ENCODE peak calls at places on chromosome 6, in six cellular contexts. One of them, this sample, is unnamed.

GRCh38 chr6:102571236-102571908 is 1177.9 kb downstream of the GRIK2 start:
- DNase-seq in HFF-Myc: peak; percentile 0
- DNase-seq in AG09309: no peak
- DNase-seq in HepG2: no peak
- DNase-seq in omental fat pad: no peak
- DNase-seq in CD8-positive, alpha-beta T cell: no peak
- DNase-seq in this sample: peak; percentile 29

GRCh38 chr6:47405273-47405672 is 72.3 kb upstream of the CD2AP start:
- DNase-seq in HFF-Myc: no peak
- DNase-seq in CD8-positive, alpha-beta T cell: no peak
- DNase-seq in omental fat pad: no peak
- DNase-seq in HepG2: no peak
- DNase-seq in AG09309: no peak
- DNase-seq in this sample: no peak

GRCh38 chr6:6610031-6610591 is 21.6 kb downstream of the LY86 start:
- DNase-seq in AG09309: no peak
- DNase-seq in omental fat pad: no peak
- DNase-seq in HepG2: no peak
- DNase-seq in CD8-positive, alpha-beta T cell: no peak
- DNase-seq in HFF-Myc: no peak
- DNase-seq in this sample: no peak

GRCh38 chr6:35669441-35669776 is 19.3 kb downstream of the FKBP5 start:
- DNase-seq in AG09309: no peak
- DNase-seq in HepG2: no peak
- DNase-seq in CD8-positive, alpha-beta T cell: no peak
- DNase-seq in omental fat pad: no peak
- DNase-seq in HFF-Myc: no peak
- DNase-seq in this sample: no peak

GRCh38 chr6:155455766-155456165 is at the start of gene NOX3:
- DNase-seq in HepG2: no peak
- DNase-seq in HFF-Myc: no peak
- DNase-seq in CD8-positive, alpha-beta T cell: no peak
- DNase-seq in AG09309: no peak
- DNase-seq in omental fat pad: no peak
- DNase-seq in this sample: no peak

GRCh38 chr6:111057074-111057752 is 30.1 kb upstream of the SLC16A10 start:
- DNase-seq in AG09309: peak; percentile 16
- DNase-seq in CD8-positive, alpha-beta T cell: no peak
- DNase-seq in HFF-Myc: peak; percentile 9
- DNase-seq in omental fat pad: no peak
- DNase-seq in HepG2: peak; percentile 32
- DNase-seq in this sample: peak; percentile 40

GRCh38 chr6:144330588-144330987 is 45.5 kb downstream of the UTRN start:
- DNase-seq in omental fat pad: no peak
- DNase-seq in HFF-Myc: no peak
- DNase-seq in HepG2: no peak
- DNase-seq in AG09309: no peak
- DNase-seq in CD8-positive, alpha-beta T cell: no peak
- DNase-seq in this sample: no peak

GRCh38 chr6:135390450-135390849 is 107.1 kb downstream of the AHI1 start:
- DNase-seq in CD8-positive, alpha-beta T cell: no peak
- DNase-seq in HepG2: no peak
- DNase-seq in AG09309: no peak
- DNase-seq in omental fat pad: no peak
- DNase-seq in HFF-Myc: no peak
- DNase-seq in this sample: no peak

GRCh38 chr6:147507162-147508072 is 1.1 kb upstream of the SAMD5 start:
- DNase-seq in HFF-Myc: no peak
- DNase-seq in AG09309: no peak
- DNase-seq in CD8-positive, alpha-beta T cell: no peak
- DNase-seq in HepG2: no peak
- DNase-seq in omental fat pad: no peak
- DNase-seq in this sample: no peak

GRCh38 chr6:159981171-159981571 is 12.3 kb downstream of the IGF2R start:
- DNase-seq in AG09309: no peak
- DNase-seq in HepG2: no peak
- DNase-seq in CD8-positive, alpha-beta T cell: no peak
- DNase-seq in omental fat pad: no peak
- DNase-seq in HFF-Myc: no peak
- DNase-seq in this sample: no peak

GRCh38 chr6:124294572-124294971 is 490.9 kb downstream of the NKAIN2 start:
- DNase-seq in omental fat pad: no peak
- DNase-seq in AG09309: no peak
- DNase-seq in HFF-Myc: no peak
- DNase-seq in CD8-positive, alpha-beta T cell: no peak
- DNase-seq in HepG2: no peak
- DNase-seq in this sample: peak; percentile 5

GRCh38 chr6:165662671-165663282 is at the start of gene PDE10A:
- DNase-seq in AG09309: no peak
- DNase-seq in HFF-Myc: no peak
- DNase-seq in omental fat pad: no peak
- DNase-seq in HepG2: no peak
- DNase-seq in CD8-positive, alpha-beta T cell: no peak
- DNase-seq in this sample: no peak

GRCh38 chr6:42417641-42418112 is 34.0 kb downstream of the TRERF1 start:
- DNase-seq in CD8-positive, alpha-beta T cell: peak; percentile 25
- DNase-seq in HepG2: no peak
- DNase-seq in omental fat pad: no peak
- DNase-seq in HFF-Myc: no peak
- DNase-seq in AG09309: no peak
- DNase-seq in this sample: peak; percentile 83

GRCh38 chr6:35495258-35496035 is 1.4 kb downstream of the TEAD3 start:
- DNase-seq in HepG2: no peak
- DNase-seq in HFF-Myc: no peak
- DNase-seq in CD8-positive, alpha-beta T cell: no peak
- DNase-seq in omental fat pad: no peak
- DNase-seq in AG09309: no peak
- DNase-seq in this sample: no peak

GRCh38 chr6:14506656-14507242 is 389.2 kb downstream of the CD83 start:
- DNase-seq in AG09309: no peak
- DNase-seq in CD8-positive, alpha-beta T cell: no peak
- DNase-seq in HepG2: no peak
- DNase-seq in HFF-Myc: no peak
- DNase-seq in omental fat pad: no peak
- DNase-seq in this sample: no peak

GRCh38 chr6:24004659-24005058 is 121.4 kb upstream of the NRSN1 start:
- DNase-seq in CD8-positive, alpha-beta T cell: no peak
- DNase-seq in HepG2: no peak
- DNase-seq in omental fat pad: no peak
- DNase-seq in AG09309: no peak
- DNase-seq in HFF-Myc: no peak
- DNase-seq in this sample: no peak

GRCh38 chr6:170004585-170005210 is 253.3 kb downstream of the ERMARD start:
- DNase-seq in HepG2: no peak
- DNase-seq in AG09309: no peak
- DNase-seq in CD8-positive, alpha-beta T cell: no peak
- DNase-seq in omental fat pad: no peak
- DNase-seq in HFF-Myc: no peak
- DNase-seq in this sample: no peak

GRCh38 chr6:135693971-135694370 is 157.5 kb upstream of the PDE7B start:
- DNase-seq in CD8-positive, alpha-beta T cell: no peak
- DNase-seq in HFF-Myc: no peak
- DNase-seq in omental fat pad: no peak
- DNase-seq in AG09309: no peak
- DNase-seq in HepG2: no peak
- DNase-seq in this sample: no peak

DNA sequence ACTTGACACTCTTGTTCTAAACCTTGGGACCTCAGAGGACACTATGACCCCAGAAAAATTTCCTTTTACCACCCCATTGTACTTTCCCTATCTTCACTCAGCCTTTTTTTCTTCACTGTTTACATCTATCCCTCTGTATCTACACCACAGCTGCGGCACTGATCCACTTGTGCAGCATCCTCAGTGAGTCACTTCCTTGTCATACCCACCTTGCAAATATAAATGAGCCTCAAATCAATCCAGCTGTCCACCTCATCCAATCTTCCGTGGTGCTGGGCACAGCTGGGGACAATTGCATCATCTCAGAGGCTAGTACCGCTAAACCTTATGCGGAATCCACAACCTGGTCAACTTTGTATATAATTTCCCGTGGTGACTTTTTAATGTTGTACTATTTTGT is 710.5 kb downstream of the QKI start:
- DNase-seq in omental fat pad: no peak
- DNase-seq in HFF-Myc: no peak
- DNase-seq in CD8-positive, alpha-beta T cell: no peak
- DNase-seq in AG09309: no peak
- DNase-seq in HepG2: no peak
- DNase-seq in this sample: no peak
- TF ChIP-seq CTCF in omental fat pad: no peak
- TF ChIP-seq CTCF in HFF-Myc: no peak
- TF ChIP-seq CTCF in CD8-positive, alpha-beta T cell: no peak
- TF ChIP-seq CTCF in AG09309: no peak
- TF ChIP-seq CTCF in HepG2: no peak
- TF ChIP-seq CTCF in this sample: no peak

GRCh38 chr6:122677436-122677835 is 67.2 kb downstream of the PKIB start:
- DNase-seq in CD8-positive, alpha-beta T cell: no peak
- DNase-seq in HFF-Myc: no peak
- DNase-seq in omental fat pad: no peak
- DNase-seq in HepG2: no peak
- DNase-seq in AG09309: no peak
- DNase-seq in this sample: no peak

GRCh38 chr6:122678841-122679240 is 68.6 kb downstream of the PKIB start:
- DNase-seq in HFF-Myc: no peak
- DNase-seq in CD8-positive, alpha-beta T cell: no peak
- DNase-seq in HepG2: no peak
- DNase-seq in AG09309: no peak
- DNase-seq in omental fat pad: no peak
- DNase-seq in this sample: no peak

GRCh38 chr6:122683996-122684651 is 73.9 kb downstream of the PKIB start:
- DNase-seq in omental fat pad: no peak
- DNase-seq in HepG2: no peak
- DNase-seq in HFF-Myc: no peak
- DNase-seq in CD8-positive, alpha-beta T cell: no peak
- DNase-seq in AG09309: no peak
- DNase-seq in this sample: no peak

GRCh38 chr6:122676688-122677087 is 66.5 kb downstream of the PKIB start:
- DNase-seq in AG09309: no peak
- DNase-seq in HFF-Myc: no peak
- DNase-seq in omental fat pad: no peak
- DNase-seq in CD8-positive, alpha-beta T cell: no peak
- DNase-seq in HepG2: no peak
- DNase-seq in this sample: no peak

DNA sequence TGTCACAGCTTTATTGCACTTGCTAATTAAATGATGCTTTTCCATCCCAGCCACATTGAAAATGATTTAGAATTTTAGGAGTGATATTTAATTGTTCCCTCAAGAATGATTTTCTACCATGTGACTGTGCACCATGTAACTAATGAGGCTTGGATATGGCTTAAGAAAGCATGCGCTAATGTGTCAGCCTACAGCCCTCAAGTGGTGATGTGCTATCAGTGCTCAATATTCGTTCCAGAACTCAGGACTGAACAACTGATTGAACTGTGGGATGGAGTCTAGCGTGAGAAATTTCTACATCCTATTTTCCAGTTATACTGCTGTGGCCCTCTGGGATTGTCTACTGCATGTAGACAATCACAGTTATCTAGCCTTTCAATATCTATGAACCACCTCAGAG is 71.5 kb downstream of the PKIB start:
- DNase-seq in omental fat pad: no peak
- DNase-seq in HepG2: no peak
- DNase-seq in AG09309: no peak
- DNase-seq in CD8-positive, alpha-beta T cell: no peak
- DNase-seq in HFF-Myc: no peak
- DNase-seq in this sample: no peak
- TF ChIP-seq CTCF in omental fat pad: no peak
- TF ChIP-seq CTCF in HepG2: peak; percentile 9
- TF ChIP-seq CTCF in AG09309: no peak
- TF ChIP-seq CTCF in CD8-positive, alpha-beta T cell: no peak
- TF ChIP-seq CTCF in HFF-Myc: no peak
- TF ChIP-seq CTCF in this sample: no peak

GRCh38 chr6:40874495-40874894 is 164.5 kb downstream of the UNC5CL start:
- DNase-seq in omental fat pad: no peak
- DNase-seq in CD8-positive, alpha-beta T cell: no peak
- DNase-seq in HFF-Myc: no peak
- DNase-seq in HepG2: no peak
- DNase-seq in AG09309: no peak
- DNase-seq in this sample: no peak
- TF ChIP-seq CTCF in omental fat pad: no peak
- TF ChIP-seq CTCF in CD8-positive, alpha-beta T cell: no peak
- TF ChIP-seq CTCF in HFF-Myc: peak; percentile 14
- TF ChIP-seq CTCF in HepG2: peak; percentile 55
- TF ChIP-seq CTCF in AG09309: peak; percentile 13
- TF ChIP-seq CTCF in this sample: no peak

GRCh38 chr6:15901141-15902115 is 227.5 kb upstream of the MYLIP start:
- DNase-seq in CD8-positive, alpha-beta T cell: no peak
- DNase-seq in HepG2: no peak
- DNase-seq in omental fat pad: no peak
- DNase-seq in AG09309: no peak
- DNase-seq in HFF-Myc: no peak
- DNase-seq in this sample: no peak

GRCh38 chr6:15893556-15894253 is 230.9 kb upstream of the DTNBP1 start:
- DNase-seq in HepG2: peak; percentile 16
- DNase-seq in AG09309: no peak
- DNase-seq in HFF-Myc: peak; percentile 56
- DNase-seq in CD8-positive, alpha-beta T cell: no peak
- DNase-seq in omental fat pad: no peak
- DNase-seq in this sample: no peak

GRCh38 chr6:15898693-15899092 is 230.2 kb upstream of the MYLIP start:
- DNase-seq in HepG2: no peak
- DNase-seq in HFF-Myc: no peak
- DNase-seq in CD8-positive, alpha-beta T cell: no peak
- DNase-seq in omental fat pad: no peak
- DNase-seq in AG09309: no peak
- DNase-seq in this sample: no peak

GRCh38 chr6:15894973-15895858 is 232.4 kb upstream of the DTNBP1 start:
- DNase-seq in CD8-positive, alpha-beta T cell: no peak
- DNase-seq in HFF-Myc: no peak
- DNase-seq in AG09309: no peak
- DNase-seq in omental fat pad: no peak
- DNase-seq in HepG2: no peak
- DNase-seq in this sample: no peak

DNA sequence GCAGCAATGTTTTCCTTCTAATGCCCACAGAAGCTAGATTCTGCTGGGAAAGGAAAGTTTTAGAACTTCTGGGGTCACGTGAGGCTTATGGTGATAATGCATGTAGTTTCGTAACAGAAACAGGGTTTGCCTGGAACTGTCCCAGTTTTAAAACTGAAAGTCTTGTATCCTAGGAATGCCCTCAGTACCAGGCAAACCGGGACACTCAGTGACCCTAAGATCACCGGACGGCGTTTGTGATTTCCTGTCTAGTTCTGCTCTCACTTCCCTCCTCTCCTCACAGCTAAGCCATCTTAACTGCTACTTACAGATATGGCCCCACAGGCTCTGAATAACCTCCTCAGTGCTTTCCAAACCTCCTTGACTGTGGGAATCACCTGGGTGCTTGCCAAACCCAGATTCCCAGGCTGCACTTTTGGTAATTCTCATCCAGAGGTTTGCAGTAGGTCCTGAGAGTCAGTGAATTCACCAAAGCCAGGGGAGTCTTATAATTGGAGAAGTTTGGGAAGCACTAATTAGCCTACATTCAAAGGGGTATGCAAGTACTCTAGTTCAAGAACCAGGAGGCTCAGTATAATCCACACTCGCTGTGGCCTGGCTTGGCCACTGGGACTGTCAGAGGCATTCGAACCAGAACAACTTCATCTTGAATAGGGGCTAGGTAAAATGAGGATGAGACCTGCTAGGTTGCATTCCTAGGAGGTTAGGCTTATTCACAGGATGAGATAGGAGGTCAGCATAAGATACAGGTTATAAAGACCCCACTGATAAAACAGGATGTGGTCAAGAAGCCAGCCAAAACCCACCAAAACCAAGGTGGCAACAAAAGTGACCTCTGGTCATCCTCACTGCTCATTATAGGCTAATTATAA is 231.6 kb upstream of the MYLIP start:
- DNase-seq in AG09309: no peak
- DNase-seq in omental fat pad: peak; percentile 25
- DNase-seq in CD8-positive, alpha-beta T cell: no peak
- DNase-seq in HepG2: no peak
- DNase-seq in HFF-Myc: no peak
- DNase-seq in this sample: no peak
- TF ChIP-seq CTCF in AG09309: no peak
- TF ChIP-seq CTCF in omental fat pad: no peak
- TF ChIP-seq CTCF in CD8-positive, alpha-beta T cell: no peak
- TF ChIP-seq CTCF in HepG2: no peak
- TF ChIP-seq CTCF in HFF-Myc: no peak
- TF ChIP-seq CTCF in this sample: no peak